ENCODE peak calls at places on chromosomes 13 and 19, in eight cellular contexts. One of them, this sample, is unnamed.

GRCh38 chr19:48644355-48644754 is 1.6 kb downstream of the CA11 start:
- DNase-seq in heart right ventricle: no peak
- DNase-seq in astrocyte of the cerebellum: no peak
- DNase-seq in tibial nerve: no peak
- DNase-seq in fibroblast of mammary gland: no peak
- DNase-seq in AG04450: no peak
- DNase-seq in lower lobe of right lung: no peak
- DNase-seq in pancreas: no peak
- DNase-seq in this sample: no peak

GRCh38 chr19:50272263-50272897 is 56.8 kb downstream of the KCNC3 start:
- DNase-seq in heart right ventricle: no peak
- DNase-seq in astrocyte of the cerebellum: no peak
- DNase-seq in tibial nerve: no peak
- DNase-seq in fibroblast of mammary gland: no peak
- DNase-seq in AG04450: no peak
- DNase-seq in lower lobe of right lung: no peak
- DNase-seq in pancreas: no peak
- DNase-seq in this sample: no peak

GRCh38 chr13:75725784-75726183 is 89.7 kb downstream of the LMO7 start:
- DNase-seq in heart right ventricle: no peak
- DNase-seq in astrocyte of the cerebellum: no peak
- DNase-seq in tibial nerve: no peak
- DNase-seq in fibroblast of mammary gland: no peak
- DNase-seq in AG04450: no peak
- DNase-seq in lower lobe of right lung: no peak
- DNase-seq in pancreas: no peak
- DNase-seq in this sample: no peak

GRCh38 chr13:108044929-108045328 is 170.4 kb downstream of the LIG4 start:
- DNase-seq in heart right ventricle: no peak
- DNase-seq in astrocyte of the cerebellum: no peak
- DNase-seq in tibial nerve: no peak
- DNase-seq in fibroblast of mammary gland: no peak
- DNase-seq in AG04450: no peak
- DNase-seq in lower lobe of right lung: no peak
- DNase-seq in pancreas: no peak
- DNase-seq in this sample: no peak

GRCh38 chr19:44649578-44650145 is 6.0 kb downstream of the PVR start:
- DNase-seq in heart right ventricle: peak
- DNase-seq in astrocyte of the cerebellum: no peak
- DNase-seq in tibial nerve: no peak
- DNase-seq in fibroblast of mammary gland: no peak
- DNase-seq in AG04450: no peak
- DNase-seq in lower lobe of right lung: peak
- DNase-seq in pancreas: no peak
- DNase-seq in this sample: no peak

GRCh38 chr13:102978168-102978567 is 88.0 kb downstream of the SLC10A2 start:
- DNase-seq in heart right ventricle: no peak
- DNase-seq in astrocyte of the cerebellum: no peak
- DNase-seq in tibial nerve: no peak
- DNase-seq in fibroblast of mammary gland: peak
- DNase-seq in AG04450: no peak
- DNase-seq in lower lobe of right lung: no peak
- DNase-seq in pancreas: no peak
- DNase-seq in this sample: no peak

GRCh38 chr19:51226068-51226467 is 1.2 kb downstream of the CD33 start:
- DNase-seq in heart right ventricle: no peak
- DNase-seq in astrocyte of the cerebellum: no peak
- DNase-seq in tibial nerve: no peak
- DNase-seq in fibroblast of mammary gland: no peak
- DNase-seq in AG04450: no peak
- DNase-seq in lower lobe of right lung: no peak
- DNase-seq in pancreas: no peak
- DNase-seq in this sample: no peak

GRCh38 chr19:4524808-4525562 is 6.7 kb upstream of the PLIN4 start:
- DNase-seq in heart right ventricle: peak
- DNase-seq in astrocyte of the cerebellum: no peak
- DNase-seq in tibial nerve: peak
- DNase-seq in fibroblast of mammary gland: peak
- DNase-seq in AG04450: no peak
- DNase-seq in lower lobe of right lung: no peak
- DNase-seq in pancreas: no peak
- DNase-seq in this sample: peak

GRCh38 chr19:3697671-3698385 is 2.4 kb downstream of the PIP5K1C start:
- DNase-seq in heart right ventricle: no peak
- DNase-seq in astrocyte of the cerebellum: no peak
- DNase-seq in tibial nerve: no peak
- DNase-seq in fibroblast of mammary gland: no peak
- DNase-seq in AG04450: no peak
- DNase-seq in lower lobe of right lung: no peak
- DNase-seq in pancreas: no peak
- DNase-seq in this sample: no peak

GRCh38 chr13:30159446-30159839 is 147.9 kb downstream of the KATNAL1 start:
- DNase-seq in heart right ventricle: no peak
- DNase-seq in astrocyte of the cerebellum: peak
- DNase-seq in tibial nerve: no peak
- DNase-seq in fibroblast of mammary gland: peak
- DNase-seq in AG04450: peak
- DNase-seq in lower lobe of right lung: no peak
- DNase-seq in pancreas: no peak
- DNase-seq in this sample: no peak

GRCh38 chr13:66794340-66795031 is 435.6 kb downstream of the PCDH9 start:
- DNase-seq in heart right ventricle: no peak
- DNase-seq in astrocyte of the cerebellum: no peak
- DNase-seq in tibial nerve: no peak
- DNase-seq in fibroblast of mammary gland: no peak
- DNase-seq in AG04450: no peak
- DNase-seq in lower lobe of right lung: no peak
- DNase-seq in pancreas: no peak
- DNase-seq in this sample: no peak

GRCh38 chr19:3398114-3398899 is 31.9 kb downstream of the NFIC start:
- DNase-seq in heart right ventricle: peak
- DNase-seq in astrocyte of the cerebellum: no peak
- DNase-seq in tibial nerve: peak
- DNase-seq in fibroblast of mammary gland: no peak
- DNase-seq in AG04450: no peak
- DNase-seq in lower lobe of right lung: peak
- DNase-seq in pancreas: peak
- DNase-seq in this sample: no peak

GRCh38 chr19:13917888-13918406 is 11.9 kb downstream of the CC2D1A start:
- DNase-seq in heart right ventricle: peak
- DNase-seq in astrocyte of the cerebellum: no peak
- DNase-seq in tibial nerve: no peak
- DNase-seq in fibroblast of mammary gland: no peak
- DNase-seq in AG04450: no peak
- DNase-seq in lower lobe of right lung: no peak
- DNase-seq in pancreas: no peak
- DNase-seq in this sample: no peak

GRCh38 chr13:77177646-77178045 is 149.2 kb downstream of the MYCBP2 start:
- DNase-seq in heart right ventricle: no peak
- DNase-seq in astrocyte of the cerebellum: no peak
- DNase-seq in tibial nerve: no peak
- DNase-seq in fibroblast of mammary gland: no peak
- DNase-seq in AG04450: no peak
- DNase-seq in lower lobe of right lung: no peak
- DNase-seq in pancreas: no peak
- DNase-seq in this sample: no peak

GRCh38 chr13:35210234-35210633 is 266.3 kb downstream of the MAB21L1 start:
- DNase-seq in heart right ventricle: no peak
- DNase-seq in astrocyte of the cerebellum: no peak
- DNase-seq in tibial nerve: no peak
- DNase-seq in fibroblast of mammary gland: peak
- DNase-seq in AG04450: no peak
- DNase-seq in lower lobe of right lung: no peak
- DNase-seq in pancreas: no peak
- DNase-seq in this sample: no peak

GRCh38 chr13:93248627-93249047 is 22.0 kb downstream of the GPC6 start:
- DNase-seq in heart right ventricle: no peak
- DNase-seq in astrocyte of the cerebellum: peak
- DNase-seq in tibial nerve: no peak
- DNase-seq in fibroblast of mammary gland: no peak
- DNase-seq in AG04450: no peak
- DNase-seq in lower lobe of right lung: peak
- DNase-seq in pancreas: peak
- DNase-seq in this sample: no peak
- TF ChIP-seq CTCF in heart right ventricle: no peak
- TF ChIP-seq CTCF in astrocyte of the cerebellum: peak
- TF ChIP-seq CTCF in tibial nerve: no peak
- TF ChIP-seq CTCF in fibroblast of mammary gland: no peak
- TF ChIP-seq CTCF in AG04450: peak
- TF ChIP-seq CTCF in lower lobe of right lung: peak
- TF ChIP-seq CTCF in pancreas: peak
- TF ChIP-seq CTCF in this sample: no peak

GRCh38 chr19:11581740-11582139 is 4.3 kb upstream of the ACP5 start:
- DNase-seq in heart right ventricle: no peak
- DNase-seq in astrocyte of the cerebellum: no peak
- DNase-seq in tibial nerve: no peak
- DNase-seq in fibroblast of mammary gland: peak
- DNase-seq in AG04450: no peak
- DNase-seq in lower lobe of right lung: no peak
- DNase-seq in pancreas: no peak
- DNase-seq in this sample: no peak

GRCh38 chr19:11577451-11578341 is at the start of gene ACP5:
- DNase-seq in heart right ventricle: no peak
- DNase-seq in astrocyte of the cerebellum: no peak
- DNase-seq in tibial nerve: no peak
- DNase-seq in fibroblast of mammary gland: peak
- DNase-seq in AG04450: no peak
- DNase-seq in lower lobe of right lung: peak
- DNase-seq in pancreas: no peak
- DNase-seq in this sample: no peak

GRCh38 chr19:11580665-11581418 is 3.4 kb upstream of the ACP5 start:
- DNase-seq in heart right ventricle: no peak
- DNase-seq in astrocyte of the cerebellum: no peak
- DNase-seq in tibial nerve: no peak
- DNase-seq in fibroblast of mammary gland: no peak
- DNase-seq in AG04450: no peak
- DNase-seq in lower lobe of right lung: no peak
- DNase-seq in pancreas: no peak
- DNase-seq in this sample: no peak

GRCh38 chr19:11576186-11576585 is 1.3 kb downstream of the ACP5 start:
- DNase-seq in heart right ventricle: no peak
- DNase-seq in astrocyte of the cerebellum: no peak
- DNase-seq in tibial nerve: no peak
- DNase-seq in fibroblast of mammary gland: no peak
- DNase-seq in AG04450: no peak
- DNase-seq in lower lobe of right lung: peak
- DNase-seq in pancreas: no peak
- DNase-seq in this sample: no peak

GRCh38 chr19:11578342-11579142 is 1.1 kb upstream of the ACP5 start:
- DNase-seq in heart right ventricle: peak
- DNase-seq in astrocyte of the cerebellum: no peak
- DNase-seq in tibial nerve: peak
- DNase-seq in fibroblast of mammary gland: no peak
- DNase-seq in AG04450: no peak
- DNase-seq in lower lobe of right lung: peak
- DNase-seq in pancreas: peak
- DNase-seq in this sample: peak
- H3K4me3 ChIP-seq in heart right ventricle: peak
- H3K4me3 ChIP-seq in astrocyte of the cerebellum: no peak
- H3K4me3 ChIP-seq in tibial nerve: peak
- H3K4me3 ChIP-seq in fibroblast of mammary gland: no peak
- H3K4me3 ChIP-seq in AG04450: peak
- H3K4me3 ChIP-seq in lower lobe of right lung: peak
- H3K4me3 ChIP-seq in pancreas: peak
- H3K4me3 ChIP-seq in this sample: no peak

GRCh38 chr19:39963860-39964259 is 7.1 kb upstream of the PSMC4 start:
- DNase-seq in heart right ventricle: no peak
- DNase-seq in astrocyte of the cerebellum: no peak
- DNase-seq in tibial nerve: no peak
- DNase-seq in fibroblast of mammary gland: no peak
- DNase-seq in AG04450: no peak
- DNase-seq in lower lobe of right lung: no peak
- DNase-seq in pancreas: no peak
- DNase-seq in this sample: no peak
- TF ChIP-seq CTCF in heart right ventricle: no peak
- TF ChIP-seq CTCF in astrocyte of the cerebellum: no peak
- TF ChIP-seq CTCF in tibial nerve: no peak
- TF ChIP-seq CTCF in fibroblast of mammary gland: no peak
- TF ChIP-seq CTCF in AG04450: no peak
- TF ChIP-seq CTCF in lower lobe of right lung: no peak
- TF ChIP-seq CTCF in pancreas: no peak
- TF ChIP-seq CTCF in this sample: no peak

DNA sequence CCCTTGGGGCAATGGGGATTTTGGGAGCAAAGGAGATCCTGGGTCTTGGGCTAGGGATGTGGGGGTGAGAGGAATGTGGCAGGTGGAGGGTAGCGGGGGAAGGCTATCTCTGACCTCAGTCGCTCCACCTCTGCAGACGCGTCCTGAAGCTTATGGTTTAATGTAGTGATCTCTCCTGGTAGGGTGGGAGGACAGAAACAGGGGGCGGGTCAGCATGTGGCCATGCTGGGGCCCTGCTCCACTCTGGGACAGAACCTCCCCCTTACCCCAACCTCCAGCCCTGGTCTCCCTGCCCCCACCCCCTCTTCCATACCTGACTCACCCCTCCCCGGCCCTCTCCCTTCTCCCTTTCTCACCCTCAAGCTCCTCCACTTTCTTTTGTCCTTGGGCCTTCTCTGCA is 1.4 kb downstream of the BST2 start:
- DNase-seq in heart right ventricle: no peak
- DNase-seq in astrocyte of the cerebellum: no peak
- DNase-seq in tibial nerve: no peak
- DNase-seq in fibroblast of mammary gland: no peak
- DNase-seq in AG04450: no peak
- DNase-seq in lower lobe of right lung: no peak
- DNase-seq in pancreas: no peak
- DNase-seq in this sample: no peak
- H3K4me3 ChIP-seq in heart right ventricle: peak
- H3K4me3 ChIP-seq in astrocyte of the cerebellum: no peak
- H3K4me3 ChIP-seq in tibial nerve: no peak
- H3K4me3 ChIP-seq in fibroblast of mammary gland: no peak
- H3K4me3 ChIP-seq in AG04450: no peak
- H3K4me3 ChIP-seq in lower lobe of right lung: peak
- H3K4me3 ChIP-seq in pancreas: peak
- H3K4me3 ChIP-seq in this sample: peak

GRCh38 chr13:42041684-42042035 is 6.8 kb upstream of the DGKH start:
- DNase-seq in heart right ventricle: peak
- DNase-seq in astrocyte of the cerebellum: no peak
- DNase-seq in tibial nerve: peak
- DNase-seq in fibroblast of mammary gland: peak
- DNase-seq in AG04450: no peak
- DNase-seq in lower lobe of right lung: peak
- DNase-seq in pancreas: no peak
- DNase-seq in this sample: peak
- TF ChIP-seq CTCF in heart right ventricle: no peak
- TF ChIP-seq CTCF in astrocyte of the cerebellum: peak
- TF ChIP-seq CTCF in tibial nerve: peak
- TF ChIP-seq CTCF in fibroblast of mammary gland: peak
- TF ChIP-seq CTCF in AG04450: peak
- TF ChIP-seq CTCF in lower lobe of right lung: peak
- TF ChIP-seq CTCF in pancreas: peak
- TF ChIP-seq CTCF in this sample: no peak

This sample was measured in HL-60.